ENCODE peak calls at places on chromosomes 6 and 20, in nine cellular contexts. C is IMR-90, U is breast epithelium, Y is Peyer's patch, D is A549, B is GM12891, G is ovary, H is uterus, O is heart left ventricle. S is an unnamed sample.

GRCh38 chr6:147283460-147283859 is 79.2 kb downstream of the STXBP5 start:
- DNase-seq in U (no peak), O (no peak), B (no peak), D (no peak), Y (no peak), C (peak; percentile 73), G (no peak), H (peak; percentile 39), S (no peak)

GRCh38 chr6:149935246-149935645 is 6.6 kb upstream of the ULBP2 start:
- DNase-seq in G (no peak), B (no peak), O (no peak), Y (no peak), U (no peak), D (no peak), C (peak; percentile 34), H (no peak), S (no peak)

GRCh38 chr6:111276335-111276734 is 189.0 kb downstream of the SLC16A10 start:
- DNase-seq in C (no peak), B (no peak), U (no peak), Y (no peak), O (no peak), G (no peak), D (no peak), H (no peak), S (no peak)

GRCh38 chr6:6688283-6688682 is 99.8 kb downstream of the LY86 start:
- DNase-seq in G (no peak), D (no peak), B (no peak), U (no peak), O (no peak), H (no peak), Y (no peak), C (no peak), S (no peak)

GRCh38 chr6:166916824-166917223 is 39.5 kb downstream of the RNASET2 start:
- DNase-seq in D (no peak), H (no peak), C (no peak), G (no peak), B (no peak), Y (no peak), U (no peak), O (no peak), S (no peak)

GRCh38 chr6:95978230-95978629 is 37.5 kb upstream of the FUT9 start:
- DNase-seq in G (no peak), B (no peak), C (no peak), U (no peak), H (no peak), D (no peak), Y (no peak), O (no peak), S (no peak)

GRCh38 chr6:30213999-30214982 is 1.1 kb upstream of the TRIM26 start:
- DNase-seq in H (peak; percentile 85), B (no peak), G (peak; percentile 87), Y (peak; percentile 95), O (peak; percentile 92), C (peak; percentile 73), D (peak; percentile 73), U (peak; percentile 80), S (peak; percentile 85)

GRCh38 chr6:148263010-148263409 is 79.6 kb upstream of the SASH1 start:
- DNase-seq in D (peak; percentile 1), C (no peak), H (no peak), B (no peak), U (peak; percentile 85), O (no peak), G (no peak), Y (no peak), S (no peak)

GRCh38 chr20:12358006-12358654 is 440.4 kb downstream of the BTBD3 start:
- DNase-seq in D (peak; percentile 23), Y (no peak), C (no peak), U (no peak), G (no peak), B (no peak), H (no peak), O (no peak), S (no peak)

GRCh38 chr20:62741701-62742491 is 33.3 kb downstream of the NTSR1 start:
- DNase-seq in D (no peak), U (no peak), C (no peak), G (no peak), H (no peak), Y (peak; percentile 17), O (peak; percentile 12), B (no peak), S (no peak)

GRCh38 chr6:143877584-143878271 is 13.5 kb downstream of the ZC2HC1B start:
- DNase-seq in G (no peak), H (no peak), U (no peak), D (no peak), O (no peak), Y (no peak), B (no peak), C (no peak), S (no peak)

GRCh38 chr20:40564997-40565680 is 123.9 kb downstream of the MAFB start:
- DNase-seq in G (no peak), B (no peak), H (peak; percentile 34), Y (no peak), O (no peak), U (no peak), D (peak; percentile 38), C (peak; percentile 51), S (peak; percentile 51)

GRCh38 chr6:169651498-169651897 is 50.3 kb downstream of the WDR27 start:
- DNase-seq in U (no peak), D (no peak), B (no peak), C (no peak), H (no peak), O (no peak), G (no peak), Y (no peak), S (no peak)

GRCh38 chr20:43392561-43392960 is 65.1 kb upstream of the SRSF6 start:
- DNase-seq in O (no peak), C (no peak), U (no peak), D (no peak), H (no peak), B (no peak), G (no peak), Y (no peak), S (no peak)

GRCh38 chr6:31660224-31660997 is at the start of gene C6orf47:
- DNase-seq in B (peak; percentile 81), G (peak; percentile 88), O (peak; percentile 94), Y (peak; percentile 94), U (peak; percentile 80), H (peak; percentile 85), D (peak; percentile 73), C (peak; percentile 75), S (peak; percentile 81)
- TF ChIP-seq POLR2A in B (peak; percentile 76), G (peak; percentile 86), O (no peak), Y (peak; percentile 87), U (peak; percentile 81), H (peak; percentile 68), D (peak; percentile 73), C (peak; percentile 76), S (peak; percentile 79)

DNA sequence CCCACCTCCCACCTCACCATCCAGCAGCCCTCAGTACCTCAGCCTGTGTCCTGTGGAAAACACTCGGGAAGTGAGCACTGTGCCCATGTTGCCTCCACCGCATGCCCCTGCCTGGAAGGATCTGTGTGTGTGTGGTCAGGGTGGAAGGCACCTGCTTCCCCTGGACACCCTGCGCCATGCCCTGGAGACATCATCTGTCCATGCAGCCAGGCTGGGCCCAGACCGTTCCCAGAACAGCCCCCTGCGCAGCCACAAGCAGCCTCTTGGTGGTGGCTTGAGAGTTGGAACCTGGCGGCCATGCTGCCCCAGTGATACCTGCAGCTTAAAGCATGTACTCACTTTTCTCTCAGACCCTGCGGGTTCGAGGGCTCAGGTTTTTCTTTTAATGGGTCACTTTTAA is 34.9 kb upstream of the SLC22A1 start:
- DNase-seq in C (no peak), G (no peak), U (no peak), B (no peak), O (no peak), Y (no peak), H (no peak), D (no peak), S (no peak)
- TF ChIP-seq POLR2A in C (no peak), G (no peak), U (no peak), B (no peak), O (no peak), Y (no peak), H (no peak), D (no peak), S (no peak)

DNA sequence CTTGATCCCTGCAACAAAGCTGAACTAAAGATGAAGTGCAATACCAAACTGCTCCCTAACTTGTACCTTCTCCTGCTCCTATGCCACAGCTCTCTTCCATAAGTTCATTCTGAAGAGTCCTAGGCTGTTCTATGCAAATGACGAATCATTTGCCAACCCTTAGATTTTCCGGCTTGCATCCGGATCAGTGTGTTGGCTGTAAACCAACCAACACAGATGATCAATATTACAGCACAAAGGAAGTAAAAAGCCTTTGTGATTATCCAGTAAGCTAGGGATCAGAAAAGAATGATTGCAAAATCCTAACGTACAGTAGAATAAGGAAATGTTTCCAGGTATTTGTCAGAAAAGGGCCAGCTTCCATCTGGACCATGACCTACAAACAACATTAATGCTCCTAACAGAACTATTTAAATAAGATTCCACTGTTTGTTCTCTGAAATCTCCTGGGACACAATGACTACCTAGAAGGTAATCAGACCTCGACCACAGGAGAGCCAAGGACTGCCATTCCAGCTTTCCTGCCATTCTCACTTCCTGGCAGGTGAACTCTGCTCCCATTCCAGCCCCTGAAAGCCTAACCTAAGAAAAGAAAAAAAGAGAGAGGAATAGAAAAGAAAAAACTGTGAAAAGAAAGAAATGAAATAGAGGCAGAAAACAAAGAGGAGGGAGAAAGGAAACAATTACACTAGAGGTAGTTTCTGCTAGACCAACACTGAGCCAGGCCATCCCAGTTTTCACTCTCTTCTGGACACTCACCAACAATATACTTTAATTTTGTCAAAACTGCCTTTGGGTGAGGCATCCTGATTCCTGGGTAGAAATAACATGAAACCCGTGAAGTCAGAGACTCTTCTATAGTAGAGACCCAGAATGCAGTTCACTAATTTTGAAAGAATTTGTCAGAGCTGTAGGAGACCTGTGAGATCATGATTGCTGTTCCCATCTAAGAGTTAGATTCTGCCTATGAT is 19.7 kb downstream of the GMDS start:
- DNase-seq in O (no peak), G (no peak), U (no peak), D (peak; percentile 21), C (no peak), Y (no peak), B (no peak), H (no peak), S (no peak)
- TF ChIP-seq POLR2A in O (no peak), G (no peak), U (no peak), D (no peak), C (no peak), Y (no peak), B (no peak), H (no peak), S (no peak)

GRCh38 chr20:16575390-16576140 is 2.3 kb upstream of the KIF16B start:
- DNase-seq in U (no peak), B (peak; percentile 16), O (no peak), D (no peak), H (no peak), C (no peak), Y (no peak), G (no peak), S (no peak)

GRCh38 chr20:16571333-16571732 is 1.9 kb downstream of the KIF16B start:
- DNase-seq in B (no peak), U (no peak), C (no peak), O (no peak), G (no peak), Y (no peak), H (no peak), D (no peak), S (no peak)

GRCh38 chr20:16576219-16576618 is 3.0 kb upstream of the KIF16B start:
- DNase-seq in B (no peak), O (no peak), C (no peak), G (no peak), Y (no peak), D (peak; percentile 39), H (no peak), U (no peak), S (no peak)

GRCh38 chr20:16574656-16575355 is 1.6 kb upstream of the KIF16B start:
- DNase-seq in H (peak; percentile 79), D (peak; percentile 94), Y (peak; percentile 94), U (peak; percentile 67), B (peak; percentile 76), G (peak; percentile 81), C (peak; percentile 68), O (peak; percentile 93), S (peak; percentile 67)

GRCh38 chr20:16573011-16573965 is at the start of gene KIF16B:
- DNase-seq in G (peak; percentile 96), O (peak; percentile 93), H (peak; percentile 87), D (peak; percentile 96), Y (peak; percentile 96), B (peak; percentile 57), U (peak; percentile 90), C (peak; percentile 76), S (peak; percentile 78)
- TF ChIP-seq POLR2A in G (peak; percentile 55), O (no peak), H (no peak), D (peak; percentile 82), Y (peak; percentile 89), B (no peak), U (no peak), C (no peak), S (peak; percentile 48)

S was measured in H54.